ENCODE peak calls at places on chromosome 14, in six cellular contexts. S is cardiac muscle cell, Y is fibroblast of lung, D is ovary, A is neural crest cell, E is endothelial cell of umbilical vein. O is an unnamed sample.

GRCh38 chr14:58298477-58298879 is at the start of gene ARID4A:
- DNase-seq in D (peak), S (no peak), E (no peak), Y (no peak), A (peak), O (no peak)

GRCh38 chr14:73381379-73382013 is 76.8 kb downstream of the NUMB start:
- DNase-seq in E (no peak), Y (no peak), A (no peak), D (no peak), S (no peak), O (no peak)

GRCh38 chr14:79278798-79279644 is 932.3 kb downstream of the DIO2 start:
- DNase-seq in D (peak), E (peak), Y (peak), A (peak), S (peak), O (peak)

GRCh38 chr14:42980419-42980818 is 1373.7 kb downstream of the LRFN5 start:
- DNase-seq in A (no peak), S (no peak), E (no peak), D (no peak), Y (no peak), O (no peak)

GRCh38 chr14:104893435-104894207 is 28.6 kb downstream of the CEP170B start:
- DNase-seq in S (no peak), E (no peak), A (no peak), D (peak), Y (no peak), O (no peak)

GRCh38 chr14:104794641-104795467 is 694 bp downstream of the AKT1 start:
- DNase-seq in D (peak), A (no peak), Y (peak), S (peak), E (peak), O (peak)

GRCh38 chr14:74509587-74510210 is 16.1 kb downstream of the ISCA2 start:
- DNase-seq in D (peak), Y (no peak), S (no peak), A (no peak), E (no peak), O (no peak)

GRCh38 chr14:51386983-51387730 is 147.1 kb downstream of the TMX1 start:
- DNase-seq in A (no peak), S (no peak), D (no peak), Y (peak), E (peak), O (no peak)

GRCh38 chr14:105317546-105317945 is 3.0 kb downstream of the PACS2 start:
- DNase-seq in Y (peak), D (no peak), S (no peak), A (no peak), E (no peak), O (no peak)

GRCh38 chr14:104387000-104387384 is 192.6 kb upstream of the C14orf180 start:
- DNase-seq in D (no peak), S (no peak), A (no peak), Y (no peak), E (no peak), O (peak)

GRCh38 chr14:82806426-82806825 is 1272.8 kb upstream of the SEL1L start:
- DNase-seq in E (no peak), D (no peak), Y (no peak), A (no peak), S (no peak), O (no peak)

GRCh38 chr14:104967414-104968152 is 10.6 kb downstream of the AHNAK2 start:
- DNase-seq in D (peak), A (no peak), S (peak), E (peak), Y (peak), O (no peak)

GRCh38 chr14:42671636-42672035 is 1065.0 kb downstream of the LRFN5 start:
- DNase-seq in E (no peak), S (no peak), A (no peak), D (no peak), Y (no peak), O (no peak)

GRCh38 chr14:101709533-101709881 is 52.0 kb upstream of the PPP2R5C start:
- DNase-seq in D (no peak), Y (no peak), A (no peak), S (no peak), E (no peak), O (peak)

GRCh38 chr14:80845877-80846276 is 95.7 kb downstream of the CEP128 start:
- DNase-seq in A (no peak), E (no peak), Y (no peak), S (no peak), D (no peak), O (no peak)

GRCh38 chr14:68690106-68690960 is 102.5 kb downstream of the ZFP36L1 start:
- DNase-seq in E (no peak), A (no peak), S (no peak), D (no peak), Y (peak), O (no peak)

GRCh38 chr14:99270491-99271287 is 1.3 kb downstream of the BCL11B start:
- DNase-seq in Y (no peak), D (no peak), E (no peak), S (peak), A (peak), O (no peak)

GRCh38 chr14:69924181-69924580 is 45.0 kb downstream of the SMOC1 start:
- DNase-seq in E (no peak), S (no peak), Y (peak), D (no peak), A (no peak), O (no peak)

GRCh38 chr14:50816419-50817047 is 14.4 kb downstream of the NIN start:
- DNase-seq in Y (peak), S (no peak), D (no peak), A (no peak), E (peak), O (no peak)

GRCh38 chr14:49593016-49593415 is 5.7 kb upstream of the LRR1 start:
- DNase-seq in A (no peak), Y (peak), S (no peak), D (no peak), E (peak), O (no peak)

GRCh38 chr14:71438684-71439083 is 493.5 kb upstream of the RGS6 start:
- DNase-seq in S (no peak), A (no peak), D (no peak), Y (peak), E (no peak), O (no peak)

GRCh38 chr14:59159169-59159568 is 29.3 kb upstream of the DAAM1 start:
- DNase-seq in A (no peak), S (no peak), Y (no peak), D (no peak), E (no peak), O (no peak)

GRCh38 chr14:96455588-96455987 is 46.6 kb upstream of the PAPOLA start:
- DNase-seq in A (no peak), S (no peak), E (no peak), D (no peak), Y (no peak), O (no peak)

GRCh38 chr14:90911121-90911520 is 94.9 kb upstream of the TTC7B start:
- DNase-seq in Y (no peak), D (no peak), A (no peak), S (no peak), E (no peak), O (no peak)

GRCh38 chr14:76051717-76052459 is 66.3 kb downstream of the IFT43 start:
- DNase-seq in S (no peak), Y (no peak), D (no peak), A (no peak), E (no peak), O (no peak)

GRCh38 chr14:29140059-29140458 is 373.5 kb downstream of the FOXG1 start:
- DNase-seq in D (no peak), A (no peak), Y (no peak), E (no peak), S (no peak), O (no peak)

GRCh38 chr14:69877492-69877891 is 1.7 kb upstream of the SMOC1 start:
- DNase-seq in E (peak), Y (peak), A (no peak), D (no peak), S (peak), O (peak)

GRCh38 chr14:88919502-88919901 is 95.1 kb downstream of the TTC8 start:
- DNase-seq in Y (no peak), S (no peak), A (no peak), E (no peak), D (no peak), O (no peak)

GRCh38 chr14:80996049-80996901 is 40.9 kb downstream of the TSHR start:
- DNase-seq in S (peak), A (peak), D (peak), Y (peak), E (peak), O (peak)

GRCh38 chr14:77804592-77804991 is 4.7 kb downstream of the ADCK1 start:
- DNase-seq in D (no peak), Y (no peak), A (no peak), S (no peak), E (peak), O (peak)

GRCh38 chr14:77794357-77794756 is 5.6 kb upstream of the ADCK1 start:
- DNase-seq in S (no peak), E (no peak), Y (no peak), D (no peak), A (no peak), O (no peak)

GRCh38 chr14:77800814-77801213 is 905 bp downstream of the ADCK1 start:
- DNase-seq in Y (no peak), A (no peak), D (no peak), E (no peak), S (no peak), O (no peak)

GRCh38 chr14:77805703-77806102 is 5.8 kb downstream of the ADCK1 start:
- DNase-seq in D (no peak), S (no peak), Y (no peak), A (no peak), E (no peak), O (no peak)

GRCh38 chr14:77799863-77800730 is at the start of gene ADCK1:
- DNase-seq in A (peak), E (peak), Y (peak), S (peak), D (peak), O (peak)
- TF ChIP-seq CTCF in A (peak), E (peak), Y (peak), S (peak), D (no peak), O (no peak)

GRCh38 chr14:92794547-92794941 is 439 bp downstream of the GOLGA5 start:
- DNase-seq in D (no peak), Y (peak), E (peak), S (peak), A (no peak), O (peak)

GRCh38 chr14:92793709-92794546 is at the start of gene GOLGA5:
- DNase-seq in A (peak), D (peak), E (peak), Y (peak), S (peak), O (peak)

GRCh38 chr14:92789457-92790089 is 4.5 kb upstream of the GOLGA5 start:
- DNase-seq in D (no peak), E (no peak), S (no peak), Y (peak), A (no peak), O (no peak)

GRCh38 chr14:92794961-92795360 is 856 bp downstream of the GOLGA5 start:
- DNase-seq in D (no peak), E (no peak), A (no peak), Y (no peak), S (no peak), O (no peak)

GRCh38 chr14:92792885-92793284 is 1.2 kb upstream of the GOLGA5 start:
- DNase-seq in A (no peak), Y (peak), E (no peak), S (no peak), D (no peak), O (no peak)
- TF ChIP-seq CTCF in A (no peak), Y (no peak), E (no peak), S (no peak), D (no peak), O (no peak)

DNA sequence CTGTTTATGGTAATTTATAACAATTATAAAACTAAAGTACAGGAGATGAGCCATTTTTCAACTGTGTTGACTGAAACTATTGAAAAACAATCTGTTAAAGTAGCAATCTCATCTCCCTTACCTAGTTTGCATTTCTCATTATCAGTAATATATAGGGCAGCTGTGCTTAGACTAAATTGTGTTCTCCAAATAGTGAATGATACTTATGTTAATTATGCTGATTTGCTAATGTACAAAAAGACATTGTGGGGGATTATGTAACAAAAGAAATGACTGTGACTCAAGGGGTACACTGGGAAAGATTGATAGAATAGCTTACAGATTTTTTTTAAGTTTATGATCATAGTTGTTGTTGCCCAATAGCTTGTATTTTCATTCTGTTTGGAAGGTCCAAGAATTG is 207.7 kb downstream of the FUT8 start:
- DNase-seq in S (no peak), D (no peak), Y (no peak), A (no peak), E (no peak), O (no peak)
- TF ChIP-seq CTCF in S (no peak), D (no peak), Y (no peak), A (no peak), E (no peak), O (no peak)

GRCh38 chr14:53399057-53399456 is 245.9 kb upstream of the DDHD1 start:
- DNase-seq in D (no peak), Y (peak), A (peak), E (peak), S (no peak), O (no peak)
- TF ChIP-seq CTCF in D (no peak), Y (no peak), A (peak), E (peak), S (no peak), O (no peak)

GRCh38 chr14:102975662-102976061 is 53.2 kb downstream of the AMN start:
- DNase-seq in D (no peak), A (no peak), Y (no peak), E (no peak), S (no peak), O (no peak)
- TF ChIP-seq CTCF in D (no peak), A (no peak), Y (no peak), E (no peak), S (peak), O (no peak)

GRCh38 chr14:39422243-39422642 is 10.0 kb downstream of the FBXO33 start:
- DNase-seq in E (no peak), Y (no peak), S (no peak), D (no peak), A (no peak), O (no peak)

GRCh38 chr14:39423793-39424192 is 8.4 kb downstream of the FBXO33 start:
- DNase-seq in A (no peak), S (no peak), E (no peak), D (no peak), Y (no peak), O (no peak)

GRCh38 chr14:39417014-39417413 is 15.2 kb downstream of the FBXO33 start:
- DNase-seq in S (no peak), E (peak), A (no peak), Y (peak), D (no peak), O (no peak)

GRCh38 chr14:39416072-39416471 is 16.2 kb downstream of the FBXO33 start:
- DNase-seq in S (no peak), E (no peak), A (no peak), D (no peak), Y (no peak), O (no peak)

GRCh38 chr14:39419272-39419671 is 13.0 kb downstream of the FBXO33 start:
- DNase-seq in S (no peak), A (no peak), Y (no peak), D (no peak), E (no peak), O (no peak)
- TF ChIP-seq CTCF in S (no peak), A (no peak), Y (no peak), D (no peak), E (no peak), O (no peak)

GRCh38 chr14:67618617-67619063 is 1.1 kb upstream of the ARG2 start:
- DNase-seq in D (no peak), S (peak), A (no peak), E (peak), Y (peak), O (peak)
- TF ChIP-seq CTCF in D (peak), S (peak), A (peak), E (peak), Y (peak), O (peak)

O was measured in GM13976.